ENCODE peak calls at places on chromosomes 2 and 18, in four cellular contexts. One of them, this sample, is unnamed.

GRCh38 chr18:47100214-47100831 is 50.0 kb downstream of the HDHD2 start:
- DNase-seq in A549: peak
- DNase-seq in HepG2: peak
- DNase-seq in K562: peak
- DNase-seq in this sample: no peak

GRCh38 chr18:8121942-8122480 is 487.2 kb upstream of the RAB12 start:
- DNase-seq in A549: peak
- DNase-seq in HepG2: no peak
- DNase-seq in K562: peak
- DNase-seq in this sample: no peak

GRCh38 chr2:8316356-8316755 is 365.5 kb upstream of the ID2 start:
- DNase-seq in A549: no peak
- DNase-seq in HepG2: no peak
- DNase-seq in K562: no peak
- DNase-seq in this sample: no peak

GRCh38 chr18:60684843-60685513 is 312.4 kb upstream of the MC4R start:
- DNase-seq in A549: peak
- DNase-seq in HepG2: peak
- DNase-seq in K562: no peak
- DNase-seq in this sample: no peak

GRCh38 chr2:170505631-170506270 is 209.4 kb upstream of the SP5 start:
- DNase-seq in A549: no peak
- DNase-seq in HepG2: no peak
- DNase-seq in K562: no peak
- DNase-seq in this sample: no peak

GRCh38 chr2:70118798-70119454 is 31.6 kb downstream of the PCBP1 start:
- DNase-seq in A549: no peak
- DNase-seq in HepG2: peak
- DNase-seq in K562: peak
- DNase-seq in this sample: no peak

GRCh38 chr18:45775726-45776125 is 49.7 kb upstream of the SIGLEC15 start:
- DNase-seq in A549: no peak
- DNase-seq in HepG2: no peak
- DNase-seq in K562: no peak
- DNase-seq in this sample: no peak

GRCh38 chr2:119134775-119135174 is 23.8 kb downstream of the C1QL2 start:
- DNase-seq in A549: no peak
- DNase-seq in HepG2: no peak
- DNase-seq in K562: no peak
- DNase-seq in this sample: no peak

GRCh38 chr2:84862006-84862405 is 18.9 kb downstream of the TRABD2A start:
- DNase-seq in A549: no peak
- DNase-seq in HepG2: no peak
- DNase-seq in K562: no peak
- DNase-seq in this sample: no peak

GRCh38 chr2:148814143-148814852 is 60.7 kb upstream of the KIF5C start:
- DNase-seq in A549: no peak
- DNase-seq in HepG2: no peak
- DNase-seq in K562: no peak
- DNase-seq in this sample: no peak

GRCh38 chr2:44895061-44895460 is 46.4 kb upstream of the SIX3 start:
- DNase-seq in A549: no peak
- DNase-seq in HepG2: no peak
- DNase-seq in K562: no peak
- DNase-seq in this sample: no peak

GRCh38 chr2:191245046-191245868 is at the start of gene MYO1B:
- DNase-seq in A549: peak
- DNase-seq in HepG2: peak
- DNase-seq in K562: peak
- DNase-seq in this sample: no peak

GRCh38 chr18:48319796-48320638 is 89.2 kb downstream of the ZBTB7C start:
- DNase-seq in A549: no peak
- DNase-seq in HepG2: no peak
- DNase-seq in K562: no peak
- DNase-seq in this sample: no peak

GRCh38 chr2:177711472-177712276 is 319.1 kb downstream of the AGPS start:
- DNase-seq in A549: no peak
- DNase-seq in HepG2: no peak
- DNase-seq in K562: no peak
- DNase-seq in this sample: no peak

GRCh38 chr18:21398121-21398520 is 156.1 kb downstream of the GREB1L start:
- DNase-seq in A549: no peak
- DNase-seq in HepG2: no peak
- DNase-seq in K562: no peak
- DNase-seq in this sample: no peak

GRCh38 chr2:227862741-227863588 is 8.5 kb upstream of the DAW1 start:
- DNase-seq in A549: peak
- DNase-seq in HepG2: peak
- DNase-seq in K562: no peak
- DNase-seq in this sample: no peak

GRCh38 chr2:39665811-39666488 is at the start of gene TMEM178A:
- DNase-seq in A549: no peak
- DNase-seq in HepG2: no peak
- DNase-seq in K562: no peak
- DNase-seq in this sample: no peak

GRCh38 chr18:10840768-10841167 is 308.6 kb downstream of the PIEZO2 start:
- DNase-seq in A549: no peak
- DNase-seq in HepG2: no peak
- DNase-seq in K562: no peak
- DNase-seq in this sample: no peak

GRCh38 chr2:118495278-118495677 is 352.2 kb downstream of the EN1 start:
- DNase-seq in A549: no peak
- DNase-seq in HepG2: no peak
- DNase-seq in K562: no peak
- DNase-seq in this sample: no peak

GRCh38 chr2:241357531-241357930 is 1.4 kb downstream of the FARP2 start:
- DNase-seq in A549: no peak
- DNase-seq in HepG2: no peak
- DNase-seq in K562: no peak
- DNase-seq in this sample: no peak

GRCh38 chr2:237866119-237866621 is 6.7 kb downstream of the RAMP1 start:
- DNase-seq in A549: no peak
- DNase-seq in HepG2: no peak
- DNase-seq in K562: no peak
- DNase-seq in this sample: no peak

GRCh38 chr2:70962885-70963878 is 15.2 kb upstream of the ANKRD53 start:
- DNase-seq in A549: no peak
- DNase-seq in HepG2: no peak
- DNase-seq in K562: no peak
- DNase-seq in this sample: no peak

GRCh38 chr2:20599001-20599600 is 51.8 kb downstream of the HS1BP3 start:
- DNase-seq in A549: no peak
- DNase-seq in HepG2: no peak
- DNase-seq in K562: no peak
- DNase-seq in this sample: no peak

GRCh38 chr2:196849895-196850294 is 40.7 kb upstream of the C2orf66 start:
- DNase-seq in A549: peak
- DNase-seq in HepG2: peak
- DNase-seq in K562: peak
- DNase-seq in this sample: no peak

GRCh38 chr18:36700955-36701354 is 127.8 kb downstream of the TPGS2 start:
- DNase-seq in A549: no peak
- DNase-seq in HepG2: no peak
- DNase-seq in K562: no peak
- DNase-seq in this sample: no peak

GRCh38 chr2:86622409-86622877 is 1.2 kb downstream of the RNF103 start:
- DNase-seq in A549: peak
- DNase-seq in HepG2: no peak
- DNase-seq in K562: peak
- DNase-seq in this sample: no peak

GRCh38 chr2:119487434-119488244 is 36.6 kb downstream of the SCTR start:
- DNase-seq in A549: peak
- DNase-seq in HepG2: peak
- DNase-seq in K562: no peak
- DNase-seq in this sample: peak

GRCh38 chr2:121778736-121779487 is 23.5 kb downstream of the TSN start:
- DNase-seq in A549: no peak
- DNase-seq in HepG2: peak
- DNase-seq in K562: no peak
- DNase-seq in this sample: no peak

GRCh38 chr18:27278131-27278530 is 93.0 kb upstream of the CHST9 start:
- DNase-seq in A549: no peak
- DNase-seq in HepG2: no peak
- DNase-seq in K562: no peak
- DNase-seq in this sample: no peak

GRCh38 chr18:35460719-35461118 is 37.0 kb downstream of the INO80C start:
- DNase-seq in A549: no peak
- DNase-seq in HepG2: no peak
- DNase-seq in K562: no peak
- DNase-seq in this sample: no peak

GRCh38 chr2:126756125-126756524 is 100.2 kb downstream of the GYPC start:
- DNase-seq in A549: no peak
- DNase-seq in HepG2: no peak
- DNase-seq in K562: no peak
- DNase-seq in this sample: no peak

GRCh38 chr18:50578030-50578429 is 18.1 kb downstream of the MAPK4 start:
- DNase-seq in A549: no peak
- DNase-seq in HepG2: no peak
- DNase-seq in K562: no peak
- DNase-seq in this sample: no peak
- TF ChIP-seq POLR2AphosphoS2 in A549: no peak
- TF ChIP-seq POLR2AphosphoS2 in HepG2: no peak
- TF ChIP-seq POLR2AphosphoS2 in K562: no peak
- TF ChIP-seq POLR2AphosphoS2 in this sample: no peak

GRCh38 chr2:235399895-235400294 is 93.9 kb upstream of the AGAP1 start:
- DNase-seq in A549: no peak
- DNase-seq in HepG2: no peak
- DNase-seq in K562: no peak
- DNase-seq in this sample: no peak

GRCh38 chr2:235406420-235406819 is 87.4 kb upstream of the AGAP1 start:
- DNase-seq in A549: no peak
- DNase-seq in HepG2: no peak
- DNase-seq in K562: no peak
- DNase-seq in this sample: no peak

GRCh38 chr2:235402444-235402843 is 91.4 kb upstream of the AGAP1 start:
- DNase-seq in A549: no peak
- DNase-seq in HepG2: no peak
- DNase-seq in K562: no peak
- DNase-seq in this sample: no peak

DNA sequence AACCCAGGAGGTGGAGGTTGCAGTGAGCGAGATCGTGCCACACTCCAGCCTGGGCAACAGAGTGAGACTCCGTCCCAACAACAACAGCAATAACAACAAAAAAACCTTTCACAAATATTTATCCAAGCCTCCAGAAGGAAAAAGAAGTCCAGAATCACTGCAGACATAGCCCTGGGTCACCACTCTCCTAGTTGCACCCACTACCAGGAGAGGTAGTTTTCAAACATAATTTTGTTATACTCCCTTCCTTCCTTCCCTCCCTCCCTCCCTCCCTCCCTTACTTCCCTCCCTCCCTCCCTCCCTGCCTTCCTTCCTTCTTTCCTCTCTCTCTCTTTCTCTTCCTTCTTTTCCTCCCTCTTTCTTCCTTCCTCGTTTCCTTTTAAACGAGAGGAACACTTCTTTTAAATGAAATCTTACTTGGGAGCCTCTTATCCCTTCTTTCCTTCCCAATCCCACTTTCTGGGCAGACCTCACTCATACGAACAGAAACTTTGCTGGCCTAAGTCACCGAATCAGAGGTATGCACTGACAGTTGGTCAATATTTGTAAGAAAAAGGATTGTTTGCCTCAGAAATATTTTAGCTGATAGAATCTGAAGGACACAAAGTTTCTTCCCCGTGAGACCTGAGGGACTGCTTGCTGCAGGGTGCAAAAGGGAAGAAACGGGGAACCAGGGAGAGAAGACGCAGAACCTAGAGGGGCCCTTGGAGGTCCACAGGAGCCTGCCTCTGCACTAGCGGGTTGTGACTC is 88.1 kb upstream of the AGAP1 start:
- DNase-seq in A549: no peak
- DNase-seq in HepG2: no peak
- DNase-seq in K562: no peak
- DNase-seq in this sample: no peak
- TF ChIP-seq POLR2AphosphoS2 in A549: no peak
- TF ChIP-seq POLR2AphosphoS2 in HepG2: no peak
- TF ChIP-seq POLR2AphosphoS2 in K562: no peak
- TF ChIP-seq POLR2AphosphoS2 in this sample: no peak

DNA sequence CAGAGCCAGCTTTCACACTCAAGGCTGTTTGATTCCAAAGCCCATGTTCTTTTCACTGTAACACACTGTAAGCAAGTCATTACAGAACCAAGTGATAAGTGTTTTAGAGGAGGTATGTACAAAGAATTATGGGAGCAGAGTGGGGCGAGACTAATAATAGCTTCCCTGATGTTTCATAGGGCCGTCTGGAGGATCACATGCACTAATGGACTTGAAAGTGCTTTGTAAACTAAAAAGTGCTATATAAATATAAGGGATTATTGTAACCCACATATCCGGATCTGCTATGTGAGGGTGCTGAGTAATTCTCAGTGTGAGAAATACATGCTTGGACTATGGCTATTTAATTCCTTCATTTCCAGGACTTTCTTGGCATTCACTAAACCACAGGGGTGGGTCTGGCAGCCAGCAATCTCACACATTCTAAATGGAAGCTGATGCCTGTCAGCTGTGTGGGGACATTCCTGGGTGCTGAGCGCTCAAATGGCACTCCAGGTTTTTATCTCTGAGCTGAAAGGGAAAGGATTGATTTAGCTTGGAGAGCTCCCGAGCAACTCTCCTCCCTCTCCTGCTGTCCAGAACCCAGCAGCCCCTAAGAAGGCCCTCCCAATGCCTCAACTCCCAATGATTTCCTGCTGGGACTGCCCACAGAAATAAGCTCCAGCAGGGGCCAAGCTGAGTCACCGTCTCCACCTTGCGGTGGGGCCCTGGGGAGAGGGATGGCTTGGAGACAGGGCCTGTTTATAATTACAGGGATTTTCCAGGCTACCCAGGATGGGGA is 222.8 kb downstream of the SOX11 start:
- DNase-seq in A549: no peak
- DNase-seq in HepG2: no peak
- DNase-seq in K562: no peak
- DNase-seq in this sample: no peak
- TF ChIP-seq POLR2AphosphoS2 in A549: no peak
- TF ChIP-seq POLR2AphosphoS2 in HepG2: no peak
- TF ChIP-seq POLR2AphosphoS2 in K562: no peak
- TF ChIP-seq POLR2AphosphoS2 in this sample: no peak

GRCh38 chr2:3124921-3125760 is 252.5 kb downstream of the EIPR1 start:
- DNase-seq in A549: no peak
- DNase-seq in HepG2: no peak
- DNase-seq in K562: no peak
- DNase-seq in this sample: no peak
- TF ChIP-seq POLR2AphosphoS2 in A549: no peak
- TF ChIP-seq POLR2AphosphoS2 in HepG2: no peak
- TF ChIP-seq POLR2AphosphoS2 in K562: no peak
- TF ChIP-seq POLR2AphosphoS2 in this sample: no peak

This sample was measured in GM12878.